ENCODE peak calls at places on chromosome 1, in six cellular contexts. W is WTC11, C is A549, V is endothelial cell of umbilical vein, I is H1, P is HepG2. L is an unnamed sample.

GRCh38 chr1:38271116-38271633 is 224.6 kb upstream of the POU3F1 start:
- DNase-seq in V (no peak), C (no peak), P (no peak), I (no peak), W (no peak), L (no peak)

GRCh38 chr1:85459274-85459673 is 5.7 kb downstream of the DDAH1 start:
- DNase-seq in P (no peak), V (no peak), C (no peak), W (no peak), I (no peak), L (no peak)

GRCh38 chr1:82604524-82604923 is 803.8 kb downstream of the ADGRL2 start:
- DNase-seq in V (no peak), C (no peak), I (peak; percentile 15), P (no peak), W (peak; percentile 38), L (no peak)

GRCh38 chr1:218347316-218347712 is 2.2 kb downstream of the TGFB2 start:
- DNase-seq in V (no peak), C (no peak), P (no peak), I (no peak), W (peak; percentile 37), L (no peak)

GRCh38 chr1:78377356-78377928 is 113.3 kb upstream of the PTGFR start:
- DNase-seq in C (no peak), I (no peak), W (no peak), V (no peak), P (no peak), L (no peak)

GRCh38 chr1:234612352-234613127 is 2.6 kb upstream of the IRF2BP2 start:
- DNase-seq in V (peak; percentile 97), W (peak; percentile 40), P (peak; percentile 100), C (peak; percentile 96), I (no peak), L (peak; percentile 77)

GRCh38 chr1:44318097-44319088 is 36.7 kb downstream of the ERI3 start:
- DNase-seq in C (peak; percentile 61), P (peak; percentile 34), I (peak; percentile 54), V (peak; percentile 33), W (peak; percentile 69), L (peak; percentile 81)

GRCh38 chr1:234975122-234975940 is 153.3 kb downstream of the TOMM20 start:
- DNase-seq in P (peak; percentile 100), C (peak; percentile 82), V (peak; percentile 93), I (no peak), W (no peak), L (peak; percentile 86)

GRCh38 chr1:180586671-180587155 is 27.9 kb downstream of the OVAAL start:
- DNase-seq in I (no peak), W (no peak), C (peak; percentile 52), V (peak; percentile 47), P (peak; percentile 85), L (peak; percentile 33)

GRCh38 chr1:192805832-192806323 is 3.0 kb upstream of the RGS2 start:
- DNase-seq in P (peak; percentile 68), V (peak; percentile 88), C (peak; percentile 70), W (no peak), I (no peak), L (peak; percentile 46)

GRCh38 chr1:67532452-67533216 is 102.4 kb upstream of the SERBP1 start:
- DNase-seq in P (peak; percentile 85), I (peak; percentile 36), C (peak; percentile 55), W (peak; percentile 20), V (peak; percentile 86), L (peak; percentile 71)

GRCh38 chr1:204958325-204959307 is 84.4 kb upstream of the CNTN2 start:
- DNase-seq in I (no peak), C (no peak), V (no peak), W (no peak), P (no peak), L (no peak)

GRCh38 chr1:204961765-204962419 is 81.1 kb upstream of the CNTN2 start:
- DNase-seq in V (no peak), P (no peak), I (no peak), C (no peak), W (no peak), L (no peak)

GRCh38 chr1:204959374-204959773 is 83.6 kb upstream of the CNTN2 start:
- DNase-seq in W (no peak), I (no peak), C (no peak), P (no peak), V (no peak), L (no peak)

GRCh38 chr1:204959836-204960235 is 83.2 kb upstream of the CNTN2 start:
- DNase-seq in W (no peak), C (no peak), P (no peak), V (no peak), I (no peak), L (no peak)

DNA sequence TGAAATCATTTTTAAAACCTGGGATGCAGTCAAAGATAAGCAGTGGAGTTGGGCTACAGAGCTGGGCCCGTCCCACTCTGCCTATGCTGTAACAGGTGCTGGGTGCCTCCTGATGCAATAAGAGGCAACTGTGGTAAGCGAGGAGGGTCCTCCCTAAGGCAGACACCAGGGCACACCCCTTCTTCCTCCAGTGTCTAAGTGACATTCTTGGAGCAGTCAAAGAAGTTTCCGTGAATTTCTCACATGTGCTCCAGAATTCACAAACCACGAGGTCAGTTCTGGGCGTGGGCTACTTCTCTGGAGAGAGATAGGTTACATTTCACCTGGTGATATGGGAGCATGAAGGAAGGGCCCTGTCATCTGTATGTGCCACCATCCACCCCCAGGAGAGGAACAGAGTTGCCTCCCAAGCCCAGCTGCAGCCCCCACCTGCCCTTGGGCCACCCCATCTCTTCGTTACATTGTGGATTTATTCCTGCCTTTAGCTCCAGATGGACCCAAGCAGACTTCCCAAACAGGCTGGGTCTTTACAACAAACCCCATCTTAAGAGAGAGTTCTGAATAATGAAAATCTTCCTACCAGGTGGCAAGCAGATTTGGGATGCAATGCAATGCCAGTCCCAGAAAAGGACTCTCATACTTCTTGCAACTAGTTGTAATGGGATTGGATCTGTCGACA is 82.6 kb upstream of the CNTN2 start:
- DNase-seq in C (no peak), V (no peak), I (no peak), W (no peak), P (no peak), L (peak; percentile 23)
- TF ChIP-seq JUN in C (no peak), V (no peak), I (no peak), W (no peak), P (no peak), L (no peak)

DNA sequence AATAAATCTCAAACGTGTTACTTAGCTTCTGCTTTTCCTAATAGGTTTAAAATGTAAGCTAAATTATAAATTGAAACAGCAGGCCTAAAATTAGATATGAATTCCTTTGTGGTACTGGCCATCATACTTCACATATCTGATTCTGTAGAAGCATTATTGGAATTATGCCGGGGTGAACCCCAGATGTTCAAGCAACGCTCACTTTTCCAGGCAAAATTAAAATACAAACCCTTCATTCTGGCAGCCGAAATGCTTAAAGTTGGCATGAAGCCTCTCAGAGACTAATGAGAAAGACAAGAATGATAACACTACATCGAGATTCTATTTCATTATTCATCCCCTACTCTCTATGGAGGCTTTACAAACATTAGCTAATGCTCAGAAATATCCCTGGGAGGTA is 1352.7 kb upstream of the ADGRL2 start:
- DNase-seq in V (no peak), I (no peak), W (no peak), C (no peak), P (no peak), L (no peak)
- TF ChIP-seq JUN in V (no peak), I (no peak), W (no peak), C (no peak), P (no peak), L (no peak)

GRCh38 chr1:54403377-54403776 is 2.8 kb downstream of the SSBP3 start:
- DNase-seq in P (no peak), I (no peak), C (no peak), V (no peak), W (no peak), L (no peak)
- TF ChIP-seq JUN in P (no peak), I (no peak), C (no peak), V (no peak), W (no peak), L (no peak)

DNA sequence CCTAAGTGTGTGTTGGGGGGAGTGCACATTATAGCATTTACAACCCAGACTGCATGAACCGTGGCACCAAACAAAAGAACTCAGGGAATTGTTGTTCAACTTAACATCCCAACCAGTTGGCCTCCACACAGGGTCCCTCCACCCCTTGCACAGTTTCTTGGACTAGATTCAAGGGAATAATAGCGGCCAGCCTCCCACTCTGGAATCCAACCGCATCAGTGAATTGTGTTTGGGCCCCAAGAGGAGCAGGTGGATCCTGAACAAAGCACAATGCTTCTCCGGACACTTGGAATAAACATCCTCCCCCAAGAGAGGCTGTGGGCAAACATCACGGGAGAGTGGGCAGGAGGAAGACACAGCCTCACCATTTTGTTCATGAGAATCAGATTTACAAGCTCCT is 18.2 kb downstream of the CD34 start:
- DNase-seq in I (no peak), C (no peak), V (peak; percentile 94), W (no peak), P (no peak), L (no peak)
- TF ChIP-seq JUN in I (no peak), C (no peak), V (no peak), W (no peak), P (no peak), L (no peak)

DNA sequence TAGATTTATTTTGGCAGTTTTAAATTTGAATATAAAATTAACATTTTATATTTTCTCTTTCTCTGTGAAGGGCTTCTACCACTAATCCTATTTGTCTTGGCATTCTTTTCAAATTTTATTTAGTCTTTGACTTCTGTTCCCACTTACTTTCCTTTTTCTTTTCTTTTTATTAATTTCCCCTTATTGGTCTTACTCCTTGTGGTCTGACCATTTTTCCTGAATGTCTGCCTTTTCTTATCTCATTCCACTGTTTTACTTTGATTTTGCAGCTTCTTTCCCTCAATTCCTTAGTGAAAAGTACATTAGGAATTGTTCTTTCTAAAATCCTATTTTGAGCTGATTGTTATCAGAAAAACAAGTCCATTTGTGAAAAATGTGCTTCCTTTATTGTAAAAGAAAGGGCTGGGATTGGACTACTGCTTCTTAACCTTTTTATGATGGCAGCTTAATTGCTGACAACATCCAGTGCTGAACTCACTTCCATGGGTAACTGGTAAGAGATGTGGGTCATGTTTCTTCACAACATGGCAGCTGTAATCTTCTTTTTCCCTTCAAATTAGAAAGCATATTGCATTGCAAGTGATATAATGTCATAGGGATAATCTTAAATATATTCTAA is 284.6 kb downstream of the DNM3 start:
- DNase-seq in P (no peak), W (no peak), V (no peak), C (no peak), I (no peak), L (no peak)
- TF ChIP-seq JUN in P (no peak), W (no peak), V (no peak), C (no peak), I (no peak), L (no peak)

GRCh38 chr1:207088731-207089626 is at the start of gene C4BPB:
- DNase-seq in C (no peak), I (no peak), W (no peak), V (no peak), P (peak; percentile 95), L (no peak)
- TF ChIP-seq JUN in C (no peak), I (no peak), W (no peak), V (no peak), P (no peak), L (no peak)